ENCODE peak calls at places on chromosomes 6 and 20, in five cellular contexts. One of them, this sample, is unnamed.

GRCh38 chr6:4928426-4928825 is 75.4 kb downstream of the RPP40 start:
- DNase-seq in activated T-helper 2 cell treated with anti-CD3 and anti-CD28 coated beads, Interferon-gamma antibody, Interleukin-2, Interleukin-4, amounts not matched to agents 10 μg/mL and 5 μg/mL and 100 μg/mL, durations not matched to agents 14 hours and 24 hours and 36 hours: no peak
- DNase-seq in activated CD4-positive, alpha-beta T cell treated with anti-CD3 and anti-CD28 coated beads, Interleukin-2, amount 10 ng/mL, durations not matched to agents 7 days and 5 days: no peak
- DNase-seq in GM18507: no peak
- DNase-seq in posterior cingulate gyrus: no peak
- DNase-seq in this sample: no peak

GRCh38 chr6:166540631-166541331 is 45.7 kb downstream of the RAMACL start:
- DNase-seq in activated T-helper 2 cell treated with anti-CD3 and anti-CD28 coated beads, Interferon-gamma antibody, Interleukin-2, Interleukin-4, amounts not matched to agents 10 μg/mL and 5 μg/mL and 100 μg/mL, durations not matched to agents 14 hours and 24 hours and 36 hours: peak
- DNase-seq in activated CD4-positive, alpha-beta T cell treated with anti-CD3 and anti-CD28 coated beads, Interleukin-2, amount 10 ng/mL, durations not matched to agents 7 days and 5 days: peak
- DNase-seq in GM18507: peak
- DNase-seq in posterior cingulate gyrus: no peak
- DNase-seq in this sample: peak

GRCh38 chr20:43583982-43584432 is 6.7 kb upstream of the IFT52 start:
- DNase-seq in activated T-helper 2 cell treated with anti-CD3 and anti-CD28 coated beads, Interferon-gamma antibody, Interleukin-2, Interleukin-4, amounts not matched to agents 10 μg/mL and 5 μg/mL and 100 μg/mL, durations not matched to agents 14 hours and 24 hours and 36 hours: no peak
- DNase-seq in activated CD4-positive, alpha-beta T cell treated with anti-CD3 and anti-CD28 coated beads, Interleukin-2, amount 10 ng/mL, durations not matched to agents 7 days and 5 days: no peak
- DNase-seq in GM18507: no peak
- DNase-seq in posterior cingulate gyrus: peak
- DNase-seq in this sample: peak

GRCh38 chr6:163956571-163957407 is 542.3 kb downstream of the QKI start:
- DNase-seq in activated T-helper 2 cell treated with anti-CD3 and anti-CD28 coated beads, Interferon-gamma antibody, Interleukin-2, Interleukin-4, amounts not matched to agents 10 μg/mL and 5 μg/mL and 100 μg/mL, durations not matched to agents 14 hours and 24 hours and 36 hours: peak
- DNase-seq in activated CD4-positive, alpha-beta T cell treated with anti-CD3 and anti-CD28 coated beads, Interleukin-2, amount 10 ng/mL, durations not matched to agents 7 days and 5 days: peak
- DNase-seq in GM18507: peak
- DNase-seq in posterior cingulate gyrus: peak
- DNase-seq in this sample: peak

GRCh38 chr20:25457886-25458680 is 50.6 kb downstream of the GINS1 start:
- DNase-seq in activated T-helper 2 cell treated with anti-CD3 and anti-CD28 coated beads, Interferon-gamma antibody, Interleukin-2, Interleukin-4, amounts not matched to agents 10 μg/mL and 5 μg/mL and 100 μg/mL, durations not matched to agents 14 hours and 24 hours and 36 hours: no peak
- DNase-seq in activated CD4-positive, alpha-beta T cell treated with anti-CD3 and anti-CD28 coated beads, Interleukin-2, amount 10 ng/mL, durations not matched to agents 7 days and 5 days: no peak
- DNase-seq in GM18507: no peak
- DNase-seq in posterior cingulate gyrus: no peak
- DNase-seq in this sample: no peak

GRCh38 chr6:129936329-129937165 is 75.4 kb upstream of the TMEM244 start:
- DNase-seq in activated T-helper 2 cell treated with anti-CD3 and anti-CD28 coated beads, Interferon-gamma antibody, Interleukin-2, Interleukin-4, amounts not matched to agents 10 μg/mL and 5 μg/mL and 100 μg/mL, durations not matched to agents 14 hours and 24 hours and 36 hours: no peak
- DNase-seq in activated CD4-positive, alpha-beta T cell treated with anti-CD3 and anti-CD28 coated beads, Interleukin-2, amount 10 ng/mL, durations not matched to agents 7 days and 5 days: peak
- DNase-seq in GM18507: no peak
- DNase-seq in posterior cingulate gyrus: peak
- DNase-seq in this sample: no peak

GRCh38 chr6:159742165-159742564 is 14.9 kb downstream of the WTAP start:
- DNase-seq in activated T-helper 2 cell treated with anti-CD3 and anti-CD28 coated beads, Interferon-gamma antibody, Interleukin-2, Interleukin-4, amounts not matched to agents 10 μg/mL and 5 μg/mL and 100 μg/mL, durations not matched to agents 14 hours and 24 hours and 36 hours: no peak
- DNase-seq in activated CD4-positive, alpha-beta T cell treated with anti-CD3 and anti-CD28 coated beads, Interleukin-2, amount 10 ng/mL, durations not matched to agents 7 days and 5 days: no peak
- DNase-seq in GM18507: no peak
- DNase-seq in posterior cingulate gyrus: no peak
- DNase-seq in this sample: no peak

GRCh38 chr20:61736751-61737310 is 328.9 kb downstream of the TAF4 start:
- DNase-seq in activated T-helper 2 cell treated with anti-CD3 and anti-CD28 coated beads, Interferon-gamma antibody, Interleukin-2, Interleukin-4, amounts not matched to agents 10 μg/mL and 5 μg/mL and 100 μg/mL, durations not matched to agents 14 hours and 24 hours and 36 hours: no peak
- DNase-seq in activated CD4-positive, alpha-beta T cell treated with anti-CD3 and anti-CD28 coated beads, Interleukin-2, amount 10 ng/mL, durations not matched to agents 7 days and 5 days: no peak
- DNase-seq in GM18507: no peak
- DNase-seq in posterior cingulate gyrus: no peak
- DNase-seq in this sample: no peak

GRCh38 chr6:122180132-122180531 is 219.3 kb upstream of the HSF2 start:
- DNase-seq in activated T-helper 2 cell treated with anti-CD3 and anti-CD28 coated beads, Interferon-gamma antibody, Interleukin-2, Interleukin-4, amounts not matched to agents 10 μg/mL and 5 μg/mL and 100 μg/mL, durations not matched to agents 14 hours and 24 hours and 36 hours: no peak
- DNase-seq in activated CD4-positive, alpha-beta T cell treated with anti-CD3 and anti-CD28 coated beads, Interleukin-2, amount 10 ng/mL, durations not matched to agents 7 days and 5 days: no peak
- DNase-seq in GM18507: no peak
- DNase-seq in posterior cingulate gyrus: no peak
- DNase-seq in this sample: no peak

GRCh38 chr6:34243131-34243771 is 5.6 kb downstream of the SMIM29 start:
- DNase-seq in activated T-helper 2 cell treated with anti-CD3 and anti-CD28 coated beads, Interferon-gamma antibody, Interleukin-2, Interleukin-4, amounts not matched to agents 10 μg/mL and 5 μg/mL and 100 μg/mL, durations not matched to agents 14 hours and 24 hours and 36 hours: no peak
- DNase-seq in activated CD4-positive, alpha-beta T cell treated with anti-CD3 and anti-CD28 coated beads, Interleukin-2, amount 10 ng/mL, durations not matched to agents 7 days and 5 days: no peak
- DNase-seq in GM18507: no peak
- DNase-seq in posterior cingulate gyrus: no peak
- DNase-seq in this sample: peak

GRCh38 chr20:63641792-63642517 is 11.3 kb downstream of the STMN3 start:
- DNase-seq in activated T-helper 2 cell treated with anti-CD3 and anti-CD28 coated beads, Interferon-gamma antibody, Interleukin-2, Interleukin-4, amounts not matched to agents 10 μg/mL and 5 μg/mL and 100 μg/mL, durations not matched to agents 14 hours and 24 hours and 36 hours: peak
- DNase-seq in activated CD4-positive, alpha-beta T cell treated with anti-CD3 and anti-CD28 coated beads, Interleukin-2, amount 10 ng/mL, durations not matched to agents 7 days and 5 days: peak
- DNase-seq in GM18507: peak
- DNase-seq in posterior cingulate gyrus: peak
- DNase-seq in this sample: peak

GRCh38 chr20:63737940-63738686 is 1.5 kb upstream of the SLC2A4RG start:
- DNase-seq in activated T-helper 2 cell treated with anti-CD3 and anti-CD28 coated beads, Interferon-gamma antibody, Interleukin-2, Interleukin-4, amounts not matched to agents 10 μg/mL and 5 μg/mL and 100 μg/mL, durations not matched to agents 14 hours and 24 hours and 36 hours: no peak
- DNase-seq in activated CD4-positive, alpha-beta T cell treated with anti-CD3 and anti-CD28 coated beads, Interleukin-2, amount 10 ng/mL, durations not matched to agents 7 days and 5 days: peak
- DNase-seq in GM18507: no peak
- DNase-seq in posterior cingulate gyrus: no peak
- DNase-seq in this sample: no peak

GRCh38 chr20:20549267-20549612 is 163.2 kb downstream of the RALGAPA2 start:
- DNase-seq in activated T-helper 2 cell treated with anti-CD3 and anti-CD28 coated beads, Interferon-gamma antibody, Interleukin-2, Interleukin-4, amounts not matched to agents 10 μg/mL and 5 μg/mL and 100 μg/mL, durations not matched to agents 14 hours and 24 hours and 36 hours: no peak
- DNase-seq in activated CD4-positive, alpha-beta T cell treated with anti-CD3 and anti-CD28 coated beads, Interleukin-2, amount 10 ng/mL, durations not matched to agents 7 days and 5 days: no peak
- DNase-seq in GM18507: no peak
- DNase-seq in posterior cingulate gyrus: no peak
- DNase-seq in this sample: no peak

GRCh38 chr6:118935331-118935668 is 341 bp upstream of the MCM9 start:
- DNase-seq in activated T-helper 2 cell treated with anti-CD3 and anti-CD28 coated beads, Interferon-gamma antibody, Interleukin-2, Interleukin-4, amounts not matched to agents 10 μg/mL and 5 μg/mL and 100 μg/mL, durations not matched to agents 14 hours and 24 hours and 36 hours: no peak
- DNase-seq in activated CD4-positive, alpha-beta T cell treated with anti-CD3 and anti-CD28 coated beads, Interleukin-2, amount 10 ng/mL, durations not matched to agents 7 days and 5 days: no peak
- DNase-seq in GM18507: no peak
- DNase-seq in posterior cingulate gyrus: no peak
- DNase-seq in this sample: no peak

GRCh38 chr20:46400828-46401477 is 5.5 kb downstream of the ELMO2 start:
- DNase-seq in activated T-helper 2 cell treated with anti-CD3 and anti-CD28 coated beads, Interferon-gamma antibody, Interleukin-2, Interleukin-4, amounts not matched to agents 10 μg/mL and 5 μg/mL and 100 μg/mL, durations not matched to agents 14 hours and 24 hours and 36 hours: peak
- DNase-seq in activated CD4-positive, alpha-beta T cell treated with anti-CD3 and anti-CD28 coated beads, Interleukin-2, amount 10 ng/mL, durations not matched to agents 7 days and 5 days: peak
- DNase-seq in GM18507: no peak
- DNase-seq in posterior cingulate gyrus: no peak
- DNase-seq in this sample: no peak

GRCh38 chr6:158046201-158047119 is 64.8 kb downstream of the SYNJ2 start:
- DNase-seq in activated T-helper 2 cell treated with anti-CD3 and anti-CD28 coated beads, Interferon-gamma antibody, Interleukin-2, Interleukin-4, amounts not matched to agents 10 μg/mL and 5 μg/mL and 100 μg/mL, durations not matched to agents 14 hours and 24 hours and 36 hours: no peak
- DNase-seq in activated CD4-positive, alpha-beta T cell treated with anti-CD3 and anti-CD28 coated beads, Interleukin-2, amount 10 ng/mL, durations not matched to agents 7 days and 5 days: no peak
- DNase-seq in GM18507: no peak
- DNase-seq in posterior cingulate gyrus: no peak
- DNase-seq in this sample: no peak

GRCh38 chr6:88856566-88856965 is 106.9 kb downstream of the RNGTT start:
- DNase-seq in activated T-helper 2 cell treated with anti-CD3 and anti-CD28 coated beads, Interferon-gamma antibody, Interleukin-2, Interleukin-4, amounts not matched to agents 10 μg/mL and 5 μg/mL and 100 μg/mL, durations not matched to agents 14 hours and 24 hours and 36 hours: no peak
- DNase-seq in activated CD4-positive, alpha-beta T cell treated with anti-CD3 and anti-CD28 coated beads, Interleukin-2, amount 10 ng/mL, durations not matched to agents 7 days and 5 days: no peak
- DNase-seq in GM18507: no peak
- DNase-seq in posterior cingulate gyrus: no peak
- DNase-seq in this sample: no peak

GRCh38 chr6:114281496-114281895 is 61.3 kb downstream of the HS3ST5 start:
- DNase-seq in activated T-helper 2 cell treated with anti-CD3 and anti-CD28 coated beads, Interferon-gamma antibody, Interleukin-2, Interleukin-4, amounts not matched to agents 10 μg/mL and 5 μg/mL and 100 μg/mL, durations not matched to agents 14 hours and 24 hours and 36 hours: no peak
- DNase-seq in activated CD4-positive, alpha-beta T cell treated with anti-CD3 and anti-CD28 coated beads, Interleukin-2, amount 10 ng/mL, durations not matched to agents 7 days and 5 days: no peak
- DNase-seq in GM18507: no peak
- DNase-seq in posterior cingulate gyrus: no peak
- DNase-seq in this sample: no peak

GRCh38 chr6:5122504-5123112 is 37.5 kb downstream of the PPP1R3G start:
- DNase-seq in activated T-helper 2 cell treated with anti-CD3 and anti-CD28 coated beads, Interferon-gamma antibody, Interleukin-2, Interleukin-4, amounts not matched to agents 10 μg/mL and 5 μg/mL and 100 μg/mL, durations not matched to agents 14 hours and 24 hours and 36 hours: no peak
- DNase-seq in activated CD4-positive, alpha-beta T cell treated with anti-CD3 and anti-CD28 coated beads, Interleukin-2, amount 10 ng/mL, durations not matched to agents 7 days and 5 days: no peak
- DNase-seq in GM18507: no peak
- DNase-seq in posterior cingulate gyrus: no peak
- DNase-seq in this sample: no peak

GRCh38 chr20:38321959-38322598 is 18.1 kb downstream of the BPI start:
- DNase-seq in activated T-helper 2 cell treated with anti-CD3 and anti-CD28 coated beads, Interferon-gamma antibody, Interleukin-2, Interleukin-4, amounts not matched to agents 10 μg/mL and 5 μg/mL and 100 μg/mL, durations not matched to agents 14 hours and 24 hours and 36 hours: no peak
- DNase-seq in activated CD4-positive, alpha-beta T cell treated with anti-CD3 and anti-CD28 coated beads, Interleukin-2, amount 10 ng/mL, durations not matched to agents 7 days and 5 days: no peak
- DNase-seq in GM18507: no peak
- DNase-seq in posterior cingulate gyrus: peak
- DNase-seq in this sample: peak

GRCh38 chr20:8304124-8304800 is 172.2 kb downstream of the PLCB1 start:
- DNase-seq in activated T-helper 2 cell treated with anti-CD3 and anti-CD28 coated beads, Interferon-gamma antibody, Interleukin-2, Interleukin-4, amounts not matched to agents 10 μg/mL and 5 μg/mL and 100 μg/mL, durations not matched to agents 14 hours and 24 hours and 36 hours: no peak
- DNase-seq in activated CD4-positive, alpha-beta T cell treated with anti-CD3 and anti-CD28 coated beads, Interleukin-2, amount 10 ng/mL, durations not matched to agents 7 days and 5 days: no peak
- DNase-seq in GM18507: no peak
- DNase-seq in posterior cingulate gyrus: no peak
- DNase-seq in this sample: no peak

This sample was measured in H54.